ENCODE peak calls at places on chromosomes 12 and 14, in seven cellular contexts. One of them, this sample, is unnamed.

GRCh38 chr14:101917413-101918124 is 46.8 kb upstream of the DYNC1H1 start:
- DNase-seq in stimulated activated naive CD8-positive, alpha-beta T cell treated with anti-CD3 and anti-CD28 coated beads, Interleukin-15, Interleukin-2, amounts not matched to agents 100 U/mL and 50 U/mL, for 24 hours: no peak
- DNase-seq in hypothalamus: no peak
- DNase-seq in fibroblast of mammary gland: no peak
- DNase-seq in astrocyte: no peak
- DNase-seq in nephron progenitor cell: peak
- DNase-seq in progenitor cell of endocrine pancreas: no peak
- DNase-seq in this sample: no peak

GRCh38 chr14:59632381-59632780 is 55.8 kb upstream of the CCDC175 start:
- DNase-seq in stimulated activated naive CD8-positive, alpha-beta T cell treated with anti-CD3 and anti-CD28 coated beads, Interleukin-15, Interleukin-2, amounts not matched to agents 100 U/mL and 50 U/mL, for 24 hours: peak
- DNase-seq in hypothalamus: no peak
- DNase-seq in fibroblast of mammary gland: peak
- DNase-seq in astrocyte: peak
- DNase-seq in nephron progenitor cell: peak
- DNase-seq in progenitor cell of endocrine pancreas: no peak
- DNase-seq in this sample: peak

GRCh38 chr12:93713060-93713459 is 35.9 kb downstream of the CRADD start:
- DNase-seq in stimulated activated naive CD8-positive, alpha-beta T cell treated with anti-CD3 and anti-CD28 coated beads, Interleukin-15, Interleukin-2, amounts not matched to agents 100 U/mL and 50 U/mL, for 24 hours: no peak
- DNase-seq in hypothalamus: no peak
- DNase-seq in fibroblast of mammary gland: no peak
- DNase-seq in astrocyte: no peak
- DNase-seq in nephron progenitor cell: no peak
- DNase-seq in progenitor cell of endocrine pancreas: no peak
- DNase-seq in this sample: no peak

GRCh38 chr12:41419151-41419893 is 231.2 kb downstream of the PDZRN4 start:
- DNase-seq in stimulated activated naive CD8-positive, alpha-beta T cell treated with anti-CD3 and anti-CD28 coated beads, Interleukin-15, Interleukin-2, amounts not matched to agents 100 U/mL and 50 U/mL, for 24 hours: no peak
- DNase-seq in hypothalamus: no peak
- DNase-seq in fibroblast of mammary gland: no peak
- DNase-seq in astrocyte: no peak
- DNase-seq in nephron progenitor cell: no peak
- DNase-seq in progenitor cell of endocrine pancreas: no peak
- DNase-seq in this sample: no peak

GRCh38 chr12:70258605-70259403 is 15.6 kb downstream of the CNOT2 start:
- DNase-seq in stimulated activated naive CD8-positive, alpha-beta T cell treated with anti-CD3 and anti-CD28 coated beads, Interleukin-15, Interleukin-2, amounts not matched to agents 100 U/mL and 50 U/mL, for 24 hours: no peak
- DNase-seq in hypothalamus: no peak
- DNase-seq in fibroblast of mammary gland: no peak
- DNase-seq in astrocyte: no peak
- DNase-seq in nephron progenitor cell: no peak
- DNase-seq in progenitor cell of endocrine pancreas: no peak
- DNase-seq in this sample: no peak

GRCh38 chr14:55553791-55554190 is 26.2 kb upstream of the KTN1 start:
- DNase-seq in stimulated activated naive CD8-positive, alpha-beta T cell treated with anti-CD3 and anti-CD28 coated beads, Interleukin-15, Interleukin-2, amounts not matched to agents 100 U/mL and 50 U/mL, for 24 hours: no peak
- DNase-seq in hypothalamus: no peak
- DNase-seq in fibroblast of mammary gland: peak
- DNase-seq in astrocyte: no peak
- DNase-seq in nephron progenitor cell: no peak
- DNase-seq in progenitor cell of endocrine pancreas: no peak
- DNase-seq in this sample: no peak

GRCh38 chr12:10361084-10361483 is 28.8 kb downstream of the KLRK1 start:
- DNase-seq in stimulated activated naive CD8-positive, alpha-beta T cell treated with anti-CD3 and anti-CD28 coated beads, Interleukin-15, Interleukin-2, amounts not matched to agents 100 U/mL and 50 U/mL, for 24 hours: no peak
- DNase-seq in hypothalamus: no peak
- DNase-seq in fibroblast of mammary gland: no peak
- DNase-seq in astrocyte: no peak
- DNase-seq in nephron progenitor cell: no peak
- DNase-seq in progenitor cell of endocrine pancreas: no peak
- DNase-seq in this sample: no peak

GRCh38 chr12:57461326-57461903 is 1.8 kb downstream of the GLI1 start:
- DNase-seq in stimulated activated naive CD8-positive, alpha-beta T cell treated with anti-CD3 and anti-CD28 coated beads, Interleukin-15, Interleukin-2, amounts not matched to agents 100 U/mL and 50 U/mL, for 24 hours: peak
- DNase-seq in hypothalamus: no peak
- DNase-seq in fibroblast of mammary gland: peak
- DNase-seq in astrocyte: peak
- DNase-seq in nephron progenitor cell: peak
- DNase-seq in progenitor cell of endocrine pancreas: no peak
- DNase-seq in this sample: peak

This sample was measured in HCEC 1CT.